ENCODE peak calls at places on chromosomes 5 and 9, in ten cellular contexts. J is OCI-LY7, D is left ventricle myocardium inferior, U is hepatocyte, E is pancreas, M is fibroblast of lung, F is neural progenitor cell, W is thyroid gland, X is foreskin keratinocyte, R is HepG2. Y is an unnamed sample.

GRCh38 chr5:78360674-78361225 is 333 bp downstream of the SCAMP1 start:
- DNase-seq in D (peak), X (no peak), W (peak), U (peak), E (peak), M (no peak), F (no peak), R (no peak), J (peak), Y (peak)

GRCh38 chr5:31995011-31995410 is 179.1 kb downstream of the GOLPH3 start:
- DNase-seq in U (no peak), E (no peak), X (no peak), R (no peak), W (no peak), D (no peak), J (peak), F (no peak), M (no peak), Y (no peak)

GRCh38 chr5:181243521-181244307 is at the start of gene RACK1:
- DNase-seq in F (peak), U (peak), W (peak), R (peak), X (peak), D (peak), E (peak), J (peak), M (peak), Y (peak)

GRCh38 chr9:86978413-86978812 is 31.1 kb upstream of the GAS1 start:
- DNase-seq in J (no peak), E (no peak), D (no peak), R (no peak), X (no peak), F (no peak), W (no peak), U (no peak), M (peak), Y (no peak)

GRCh38 chr9:126459965-126460843 is 133.6 kb downstream of the MVB12B start:
- DNase-seq in X (no peak), E (no peak), R (no peak), F (no peak), W (no peak), U (no peak), J (no peak), D (no peak), M (no peak), Y (no peak)

GRCh38 chr5:31137676-31138075 is 55.8 kb upstream of the CDH6 start:
- DNase-seq in F (no peak), M (no peak), R (no peak), U (no peak), D (no peak), J (no peak), X (no peak), W (no peak), E (no peak), Y (no peak)

GRCh38 chr5:177476531-177477233 is 3.2 kb upstream of the DBN1 start:
- DNase-seq in R (peak), F (no peak), E (peak), D (no peak), X (no peak), M (peak), W (peak), J (no peak), U (no peak), Y (no peak)

GRCh38 chr5:33010851-33011250 is 299.7 kb downstream of the NPR3 start:
- DNase-seq in J (no peak), M (peak), W (no peak), R (no peak), F (no peak), X (no peak), E (no peak), U (no peak), D (no peak), Y (no peak)

GRCh38 chr5:32814620-32815019 is 103.5 kb downstream of the NPR3 start:
- DNase-seq in M (peak), U (no peak), X (peak), F (no peak), E (no peak), R (no peak), J (no peak), W (no peak), D (no peak), Y (no peak)

GRCh38 chr9:114283551-114284111 is 39.3 kb upstream of the ORM1 start:
- DNase-seq in W (no peak), X (no peak), U (no peak), E (peak), M (no peak), F (no peak), J (no peak), R (no peak), D (peak), Y (no peak)

GRCh38 chr5:121396716-121397115 is 455.0 kb upstream of the FTMT start:
- DNase-seq in U (no peak), F (no peak), M (no peak), R (no peak), J (no peak), D (no peak), X (no peak), E (no peak), W (no peak), Y (no peak)

GRCh38 chr5:131417240-131417869 is 153.5 kb downstream of the CDC42SE2 start:
- DNase-seq in M (peak), U (peak), W (peak), X (peak), J (peak), F (peak), R (peak), E (peak), D (peak), Y (peak)

GRCh38 chr9:92626484-92626883 is 43.4 kb downstream of the IPPK start:
- DNase-seq in X (no peak), F (no peak), U (no peak), D (no peak), J (no peak), E (no peak), R (no peak), W (no peak), M (no peak), Y (no peak)

GRCh38 chr5:166551384-166551783 is 1740.1 kb upstream of the WWC1 start:
- DNase-seq in R (no peak), D (no peak), U (no peak), J (no peak), W (no peak), M (peak), X (no peak), E (no peak), F (no peak), Y (no peak)

GRCh38 chr9:137371966-137372651 is 50.9 kb downstream of the EXD3 start:
- DNase-seq in F (no peak), W (no peak), E (peak), R (no peak), D (no peak), U (no peak), M (no peak), J (no peak), X (no peak), Y (no peak)

GRCh38 chr9:21030389-21031035 is 928 bp downstream of the HACD4 start:
- DNase-seq in F (no peak), D (no peak), X (peak), J (no peak), M (peak), U (peak), E (no peak), R (no peak), W (peak), Y (peak)

GRCh38 chr5:107402881-107403280 is 267.9 kb downstream of the EFNA5 start:
- DNase-seq in F (no peak), M (no peak), J (no peak), D (no peak), W (no peak), U (no peak), X (no peak), R (no peak), E (no peak), Y (no peak)

GRCh38 chr9:136701665-136702048 is 10.7 kb upstream of the DIPK1B start:
- DNase-seq in E (no peak), R (no peak), M (no peak), F (no peak), D (no peak), X (no peak), U (no peak), J (no peak), W (no peak), Y (no peak)

GRCh38 chr9:96320749-96321280 is 18.8 kb upstream of the HSD17B3 start:
- DNase-seq in W (no peak), F (peak), R (no peak), U (no peak), E (no peak), X (no peak), J (peak), D (no peak), M (no peak), Y (no peak)

DNA sequence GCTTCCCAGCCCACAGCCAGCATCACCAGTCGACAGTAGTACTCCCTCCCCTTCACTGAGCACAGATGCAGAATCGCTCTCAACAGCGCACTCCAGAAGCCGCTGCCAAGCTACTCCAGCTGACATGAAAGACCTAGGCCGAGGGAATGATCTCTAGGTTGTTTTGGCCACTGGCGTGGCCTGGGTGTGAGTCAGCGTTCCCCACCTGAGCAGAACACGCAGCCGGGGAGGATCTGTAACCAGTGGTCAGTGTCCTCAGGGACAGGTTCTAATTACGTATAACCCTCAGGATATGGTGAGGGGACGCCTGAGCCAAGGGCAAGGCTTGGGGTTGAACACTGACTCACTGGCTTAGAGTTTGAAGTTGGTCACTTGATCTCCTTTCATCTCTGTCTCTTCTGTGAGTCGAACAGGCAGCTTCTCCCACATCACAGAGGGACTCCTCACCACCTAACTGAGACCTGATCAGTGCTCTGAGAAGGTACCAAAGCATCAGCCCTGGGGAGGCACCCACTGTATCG is 76.9 kb upstream of the IL17B start:
- DNase-seq in E (no peak), J (no peak), W (peak), U (peak), F (no peak), M (peak), R (peak), X (no peak), D (peak), Y (no peak)
- H3K27ac ChIP-seq in E (no peak), J (no peak), W (peak), U (peak), F (no peak), M (peak), R (peak), X (no peak), D (peak), Y (peak)

DNA sequence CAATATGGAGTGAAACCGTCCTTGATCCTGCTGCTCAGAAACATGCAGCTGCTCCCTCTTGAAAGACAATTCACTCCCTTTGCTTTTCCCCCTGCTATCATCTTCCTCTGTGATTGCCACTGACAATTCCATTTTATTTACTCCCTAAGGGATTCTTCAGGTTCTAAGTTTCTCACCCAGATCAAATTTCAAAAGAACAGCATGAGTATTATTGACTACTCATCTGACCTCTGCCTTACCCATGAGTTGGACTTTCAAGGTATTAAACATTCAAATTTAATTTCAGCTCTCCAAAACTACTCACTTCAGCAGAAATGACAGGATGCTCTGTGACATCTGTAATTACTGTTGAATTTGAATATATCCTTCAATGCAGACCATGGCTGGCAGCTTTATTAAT is 236.5 kb upstream of the HAPLN1 start:
- DNase-seq in W (no peak), E (no peak), M (peak), U (no peak), X (no peak), D (no peak), R (no peak), F (no peak), J (no peak), Y (no peak)
- TF ChIP-seq CTCF in W (no peak), E (no peak), M (no peak), U (no peak), X (no peak), D (no peak), R (no peak), F (no peak), J (no peak), Y (no peak)

DNA sequence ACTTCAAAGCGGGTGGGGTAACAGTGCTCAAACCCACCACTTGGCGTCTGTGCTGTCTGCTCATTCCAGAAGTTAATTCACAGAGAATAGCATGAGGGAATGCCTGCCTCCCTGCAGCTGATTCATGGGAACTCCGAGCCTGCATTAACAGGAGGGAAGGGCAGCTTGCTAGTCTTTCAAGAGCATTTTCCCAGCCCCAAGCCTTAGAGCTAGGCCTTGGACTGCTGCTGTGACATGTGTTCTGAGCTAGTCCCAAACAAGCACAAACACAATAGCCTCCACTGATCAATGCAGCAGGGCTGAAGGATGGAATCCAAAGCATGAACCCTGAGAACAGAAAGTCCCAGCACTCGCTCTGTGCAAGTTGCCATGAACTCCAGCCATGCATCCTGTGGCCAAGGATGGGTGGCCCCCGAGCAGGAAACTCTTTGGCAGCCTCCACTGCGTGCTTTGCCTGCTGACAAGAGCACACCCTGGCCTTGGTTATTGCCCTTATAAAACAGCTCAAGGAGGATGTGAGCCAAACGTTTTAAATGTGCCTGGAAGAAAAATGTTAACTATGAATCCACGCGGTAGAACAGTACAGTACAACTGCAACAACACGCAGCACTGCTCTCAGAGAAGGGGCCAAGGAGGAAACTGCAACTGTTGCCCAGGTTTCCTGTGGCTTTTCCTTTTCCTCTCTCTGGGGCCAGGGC is 653.1 kb upstream of the KLF4 start:
- DNase-seq in M (peak), R (no peak), D (peak), U (peak), X (peak), W (peak), E (no peak), J (no peak), F (peak), Y (no peak)
- H3K27ac ChIP-seq in M (no peak), R (no peak), D (peak), U (peak), X (no peak), W (peak), E (no peak), J (no peak), F (peak), Y (peak)

GRCh38 chr9:77764894-77765780 is 117.0 kb upstream of the GNA14 start:
- DNase-seq in J (peak), F (peak), E (no peak), D (no peak), R (peak), M (peak), X (peak), U (peak), W (no peak), Y (no peak)
- TF ChIP-seq CTCF in J (peak), F (peak), E (no peak), D (peak), R (peak), M (peak), X (peak), U (peak), W (peak), Y (peak)

GRCh38 chr9:122091682-122092592 is 1.2 kb downstream of the TTLL11 start:
- DNase-seq in J (peak), E (no peak), D (no peak), R (no peak), X (no peak), F (no peak), W (no peak), M (no peak), U (no peak), Y (no peak)
- H3K27ac ChIP-seq in J (no peak), E (peak), D (peak), R (no peak), X (no peak), F (no peak), W (no peak), M (peak), U (no peak), Y (peak)

DNA sequence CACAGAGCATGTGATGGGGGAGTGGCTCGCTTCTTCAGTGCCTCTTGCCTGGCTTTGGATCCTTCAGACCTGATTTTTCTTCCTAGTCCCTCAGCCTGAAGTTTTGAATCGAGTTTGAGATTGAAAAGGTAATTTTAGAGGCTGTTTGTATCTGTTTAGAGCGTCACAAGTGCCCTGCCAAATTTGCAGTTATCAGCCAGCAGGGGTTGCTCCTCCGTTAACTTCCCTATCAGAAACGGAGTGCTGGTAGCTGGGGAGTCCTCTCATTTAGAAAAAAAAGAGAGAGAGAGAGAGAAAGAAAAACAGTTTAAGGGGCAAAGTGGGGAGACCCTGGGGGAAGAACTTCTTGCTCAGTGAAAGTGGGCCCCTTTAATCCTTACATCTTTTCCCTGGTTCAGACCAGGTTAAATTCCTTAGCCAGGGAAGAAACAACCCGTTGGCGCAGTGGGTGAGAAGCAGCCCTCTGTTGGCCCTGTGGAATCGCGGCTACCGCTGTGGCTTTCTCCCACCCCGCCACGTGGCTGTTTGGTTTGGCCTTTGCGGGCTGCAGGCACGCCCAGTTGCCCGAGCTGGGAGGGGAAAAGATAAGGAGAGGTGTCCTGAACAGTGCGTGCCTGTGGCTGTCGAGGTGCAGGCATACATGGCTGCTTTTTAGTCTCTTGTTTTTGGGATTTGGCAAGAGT is 576.7 kb upstream of the ACO1 start:
- DNase-seq in X (no peak), R (peak), J (no peak), W (no peak), F (peak), U (no peak), M (no peak), E (no peak), D (no peak), Y (no peak)
- TF ChIP-seq CTCF in X (peak), R (peak), J (peak), W (no peak), F (peak), U (peak), M (no peak), E (no peak), D (no peak), Y (no peak)

Y was measured in RWPE1.